ENCODE peak calls at places on chromosomes 16 and 17, in four cellular contexts. U, O, H and Q are unnamed samples.

GRCh38 chr17:14871921-14872320 is 393.2 kb downstream of the PMP22 start:
- DNase-seq in O (no peak), H (no peak), U (no peak), Q (peak)

GRCh38 chr17:56098746-56099145 is 54.5 kb upstream of the ANKFN1 start:
- DNase-seq in U (no peak), O (no peak), H (no peak), Q (no peak)

GRCh38 chr16:2429771-2430663 is 770 bp downstream of the CCNF start:
- DNase-seq in U (no peak), O (peak), H (no peak), Q (peak)

GRCh38 chr17:75325827-75326586 is 36.8 kb upstream of the SLC25A19 start:
- DNase-seq in O (no peak), H (no peak), U (no peak), Q (no peak)

GRCh38 chr16:66248096-66248495 is 118.4 kb upstream of the CDH5 start:
- DNase-seq in H (no peak), O (peak), U (peak), Q (no peak)

GRCh38 chr16:29925173-29925804 is 737 bp downstream of the KCTD13 start:
- DNase-seq in H (no peak), O (no peak), U (peak), Q (peak)

GRCh38 chr17:62666801-62667591 is 39.5 kb downstream of the MRC2 start:
- DNase-seq in U (no peak), H (no peak), O (no peak), Q (no peak)

GRCh38 chr17:65557349-65558310 is 3.8 kb downstream of the AXIN2 start:
- DNase-seq in H (no peak), O (no peak), U (no peak), Q (no peak)

GRCh38 chr17:79738643-79739042 is 7.9 kb downstream of the ENPP7 start:
- DNase-seq in H (no peak), U (no peak), O (no peak), Q (no peak)

GRCh38 chr17:42389135-42389417 is 834 bp upstream of the STAT3 start:
- DNase-seq in U (no peak), H (no peak), O (no peak), Q (no peak)

GRCh38 chr17:74972107-74972972 is at the start of gene HID1:
- DNase-seq in U (peak), H (no peak), O (peak), Q (peak)

GRCh38 chr17:6098466-6099180 is 28.4 kb downstream of the WSCD1 start:
- DNase-seq in O (no peak), H (no peak), U (peak), Q (no peak)

GRCh38 chr17:6682339-6682738 is 30.8 kb downstream of the C17orf100 start:
- DNase-seq in O (no peak), H (no peak), U (no peak), Q (no peak)

GRCh38 chr16:20792216-20792615 is 14.1 kb downstream of the ERI2 start:
- DNase-seq in O (no peak), U (no peak), H (no peak), Q (no peak)

GRCh38 chr16:68342620-68343019 is 31.8 kb downstream of the PRMT7 start:
- DNase-seq in O (no peak), H (no peak), U (no peak), Q (no peak)

GRCh38 chr17:27741361-27741861 is 58.9 kb downstream of the NOS2 start:
- DNase-seq in O (no peak), U (no peak), H (no peak), Q (no peak)

GRCh38 chr17:59097876-59098275 is 8.8 kb downstream of the TRIM37 start:
- DNase-seq in U (no peak), H (no peak), O (no peak), Q (no peak)

GRCh38 chr16:2033057-2033911 is 6.6 kb downstream of the NHERF2 start:
- DNase-seq in O (peak), H (no peak), U (no peak), Q (no peak)

GRCh38 chr17:76626442-76626841 is 17.1 kb downstream of the ST6GALNAC1 start:
- DNase-seq in U (no peak), H (no peak), O (no peak), Q (peak)

GRCh38 chr17:71392715-71393567 is 727.9 kb upstream of the SOX9 start:
- DNase-seq in O (peak), U (no peak), H (no peak), Q (peak)

GRCh38 chr16:85569615-85570212 is 43.4 kb upstream of the GSE1 start:
- DNase-seq in H (no peak), O (peak), U (no peak), Q (no peak)

GRCh38 chr16:2035431-2036199 is 8.9 kb downstream of the NHERF2 start:
- DNase-seq in H (peak), U (no peak), O (peak), Q (no peak)

GRCh38 chr17:73492125-73492801 is 152.0 kb downstream of the SDK2 start:
- DNase-seq in U (no peak), O (no peak), H (no peak), Q (no peak)

GRCh38 chr17:55263565-55264272 is 1.0 kb upstream of the HLF start:
- DNase-seq in O (no peak), U (no peak), H (no peak), Q (no peak)

GRCh38 chr17:38898812-38899348 is 26.5 kb upstream of the LASP1NB start:
- DNase-seq in U (no peak), O (peak), H (no peak), Q (no peak)

GRCh38 chr17:50118828-50119218 is 11.1 kb downstream of the SAMD14 start:
- DNase-seq in H (no peak), O (no peak), U (no peak), Q (no peak)

GRCh38 chr17:303161-303560 is 49.4 kb downstream of the RPH3AL start:
- DNase-seq in O (no peak), H (no peak), U (no peak), Q (no peak)

GRCh38 chr16:69709456-69710084 is 16.8 kb downstream of the NQO1 start:
- DNase-seq in H (no peak), O (peak), U (no peak), Q (peak)

GRCh38 chr16:27174007-27174406 is 29.3 kb upstream of the KDM8 start:
- DNase-seq in O (peak), U (no peak), H (no peak), Q (no peak)

GRCh38 chr16:1437606-1438005 is 6.7 kb downstream of the PERCC1 start:
- DNase-seq in H (no peak), U (no peak), O (no peak), Q (no peak)

GRCh38 chr17:16287563-16288027 is 65.7 kb downstream of the CENPV start:
- DNase-seq in O (peak), U (no peak), H (peak), Q (no peak)

GRCh38 chr17:80101946-80102706 is 745 bp downstream of the GAA start:
- DNase-seq in U (no peak), H (no peak), O (peak), Q (no peak)

GRCh38 chr16:31008154-31008950 is 2.1 kb downstream of the STX1B start:
- DNase-seq in O (peak), H (peak), U (no peak), Q (no peak)

GRCh38 chr16:54143934-54144333 is 142.7 kb downstream of the IRX3 start:
- DNase-seq in O (no peak), U (no peak), H (no peak), Q (no peak)

GRCh38 chr17:57523926-57524634 is 221.0 kb downstream of the CCDC182 start:
- DNase-seq in H (peak), O (peak), U (no peak), Q (peak)

GRCh38 chr17:44502598-44503079 is 567 bp downstream of the GPATCH8 start:
- DNase-seq in U (no peak), O (peak), H (no peak), Q (peak)

DNA sequence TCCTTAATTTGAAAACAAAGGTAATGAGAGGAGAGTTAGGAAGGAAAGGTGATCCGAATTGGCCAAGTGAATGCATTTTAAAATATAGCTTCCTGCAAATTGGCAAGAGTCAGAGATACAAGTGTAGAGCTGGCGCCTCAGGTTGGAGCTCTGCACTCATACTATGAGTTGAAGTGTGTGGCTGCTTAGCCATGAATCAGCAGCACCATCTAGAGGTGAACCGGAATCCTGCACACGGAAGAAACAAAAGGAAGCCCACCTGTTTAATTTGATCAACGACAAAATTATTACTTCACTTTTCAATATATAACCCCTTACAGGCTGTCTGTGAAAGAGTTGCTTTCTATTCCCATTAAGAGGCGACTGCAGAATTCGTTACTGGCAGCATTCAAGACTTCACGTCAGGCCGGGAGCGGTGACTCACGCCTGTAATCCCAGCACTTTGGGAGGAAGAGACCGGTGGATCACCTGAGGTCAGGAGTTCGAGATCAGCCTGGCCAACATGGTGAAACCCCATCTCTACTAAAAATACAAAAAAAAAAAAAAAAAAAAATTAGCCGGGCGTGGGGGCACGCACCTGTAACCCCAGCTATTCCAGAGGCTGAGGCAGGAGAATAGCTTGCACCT is 1253.7 kb upstream of the CDH8 start:
- DNase-seq in H (no peak), U (no peak), O (peak), Q (peak)
- TF ChIP-seq CTCF in H (peak), U (no peak), O (peak), Q (peak)

DNA sequence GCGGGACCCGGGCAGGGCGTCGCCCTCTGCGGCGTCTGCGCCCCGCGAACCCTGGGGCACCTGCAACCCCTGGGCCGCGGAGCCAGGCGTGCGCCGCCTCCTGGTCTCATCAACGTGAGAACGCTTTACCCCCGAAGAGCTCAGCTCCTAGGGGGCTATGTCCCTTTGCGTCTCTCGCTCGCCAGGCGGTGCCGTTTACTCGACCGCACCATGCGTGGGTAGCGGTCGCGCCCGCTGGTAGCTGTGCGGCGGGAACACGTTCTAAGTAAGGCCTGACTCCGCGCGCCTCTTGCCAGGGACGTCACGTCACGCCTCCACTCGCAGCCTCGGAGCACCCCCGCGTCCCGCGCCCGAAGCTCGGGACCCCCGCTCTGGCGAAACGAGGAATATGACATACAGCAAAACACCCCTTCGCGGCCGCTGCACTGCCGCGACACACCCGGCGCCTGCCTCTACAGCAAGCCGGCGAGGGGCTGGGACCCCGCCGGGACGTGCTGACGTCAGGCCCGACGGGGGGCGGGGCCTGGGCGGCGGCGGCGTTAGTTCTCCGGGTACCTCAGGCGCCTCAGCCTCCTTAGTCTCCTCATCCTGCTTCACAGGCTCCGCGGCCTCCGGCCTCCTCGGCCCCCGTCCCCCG is at the start of gene RAB11FIP3:
- DNase-seq in H (no peak), O (peak), U (no peak), Q (peak)
- H3K27ac ChIP-seq in H (peak), O (no peak), U (peak), Q (peak)

DNA sequence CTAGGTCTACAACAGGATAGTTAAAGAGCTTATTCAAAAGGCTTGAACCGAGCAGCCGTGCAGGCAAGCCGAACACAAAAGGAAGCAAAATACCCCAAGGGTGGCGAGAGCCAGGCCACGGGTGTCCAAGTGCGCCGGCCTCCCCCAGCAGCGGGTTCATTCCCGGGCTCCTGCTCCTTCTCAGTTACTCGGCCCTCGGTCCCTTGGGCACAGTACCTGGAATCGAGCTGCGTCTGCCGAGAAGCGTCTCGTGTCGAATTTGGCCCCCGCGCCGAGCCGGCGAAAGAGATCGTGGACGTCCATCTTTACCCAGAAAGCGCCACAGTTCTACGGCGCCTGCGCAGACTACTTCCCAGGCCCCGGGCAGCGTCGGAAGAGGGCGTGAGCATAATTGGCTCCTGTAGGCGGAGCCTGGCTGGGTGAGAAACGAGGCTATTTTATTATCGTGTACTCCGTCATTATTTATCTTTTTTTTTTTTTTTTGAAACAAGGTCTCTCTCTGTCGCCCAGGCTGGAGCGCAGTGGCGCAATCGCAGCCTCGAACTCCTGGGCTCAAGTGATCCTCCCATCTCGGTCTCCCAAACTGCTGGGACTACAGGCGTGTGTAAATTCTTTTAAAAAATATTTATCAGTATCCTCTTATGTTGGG is at the start of gene DDX52:
- DNase-seq in U (peak), H (peak), O (peak), Q (peak)
- TF ChIP-seq CTCF in U (no peak), H (no peak), O (no peak), Q (no peak)

GRCh38 chr17:48995871-48996695 is 1.1 kb upstream of the IGF2BP1 start:
- DNase-seq in H (no peak), O (no peak), U (no peak), Q (no peak)

GRCh38 chr17:48997103-48997826 is at the start of gene IGF2BP1:
- DNase-seq in U (no peak), H (no peak), O (no peak), Q (no peak)

GRCh38 chr17:48997827-48998556 is 807 bp downstream of the IGF2BP1 start:
- DNase-seq in O (no peak), U (no peak), H (no peak), Q (no peak)

GRCh38 chr17:48995332-48995870 is 1.8 kb upstream of the IGF2BP1 start:
- DNase-seq in H (no peak), U (no peak), O (no peak), Q (no peak)

DNA sequence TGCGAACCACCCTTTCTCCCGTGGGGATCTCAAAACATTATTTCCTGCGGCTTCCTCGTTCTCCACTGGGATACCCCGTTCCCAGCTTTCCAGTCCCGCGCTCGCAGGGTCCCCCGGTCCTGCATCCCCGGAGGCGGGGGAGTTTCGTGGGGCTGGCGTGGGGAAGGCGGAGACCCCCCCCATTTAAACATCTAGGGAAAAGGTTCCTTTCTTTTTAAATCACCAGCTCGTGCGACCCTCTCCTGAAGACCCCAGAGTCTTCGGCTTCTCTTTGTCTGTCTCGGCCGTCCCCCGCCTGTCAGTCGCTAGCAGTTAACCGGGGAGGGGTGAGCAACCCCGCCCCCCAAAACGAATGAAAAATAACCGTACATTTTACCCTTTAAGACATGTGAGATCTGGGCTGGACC is 486 bp upstream of the IGF2BP1 start:
- DNase-seq in H (no peak), O (no peak), U (no peak), Q (no peak)
- H3K27ac ChIP-seq in H (no peak), O (no peak), U (no peak), Q (no peak)

GRCh38 chr17:78422267-78422605 is 43.8 kb downstream of the PGS1 start:
- DNase-seq in H (no peak), U (no peak), O (no peak), Q (no peak)
- TF ChIP-seq CTCF in H (no peak), U (no peak), O (peak), Q (peak)

GRCh38 chr16:16032271-16032979 is 83.0 kb downstream of the ABCC1 start:
- DNase-seq in H (no peak), U (no peak), O (no peak), Q (no peak)

GRCh38 chr16:16031401-16031800 is 82.0 kb downstream of the ABCC1 start:
- DNase-seq in O (no peak), H (no peak), U (no peak), Q (no peak)

GRCh38 chr16:16036359-16036792 is 87.0 kb downstream of the ABCC1 start:
- DNase-seq in H (no peak), O (no peak), U (no peak), Q (no peak)

GRCh38 chr16:16030449-16030848 is 81.0 kb downstream of the ABCC1 start:
- DNase-seq in O (no peak), H (no peak), U (no peak), Q (no peak)

GRCh38 chr16:16033208-16033717 is 83.8 kb downstream of the ABCC1 start:
- DNase-seq in U (no peak), H (no peak), O (no peak), Q (no peak)
- H3K27ac ChIP-seq in U (no peak), H (no peak), O (no peak), Q (peak)

GRCh38 chr16:88821168-88821850 is 9.6 kb upstream of the APRT start:
- DNase-seq in H (no peak), O (no peak), U (no peak), Q (no peak)
- TF ChIP-seq CTCF in H (peak), O (no peak), U (no peak), Q (no peak)